ENCODE peak calls at places on chromosomes 11 and 22, in seven cellular contexts. One of them, this sample, is unnamed.

GRCh38 chr11:63915961-63916836 is 765 bp downstream of the RCOR2 start:
- DNase-seq in amniotic stem cell: no peak
- DNase-seq in cardiac fibroblast: no peak
- DNase-seq in T-helper 1 cell: no peak
- DNase-seq in left colon: peak
- DNase-seq in ureter: no peak
- DNase-seq in fibroblast of lung: no peak
- DNase-seq in this sample: peak

GRCh38 chr22:27876684-27877083 is 42.4 kb downstream of the PITPNB start:
- DNase-seq in amniotic stem cell: no peak
- DNase-seq in cardiac fibroblast: peak
- DNase-seq in T-helper 1 cell: no peak
- DNase-seq in left colon: no peak
- DNase-seq in ureter: no peak
- DNase-seq in fibroblast of lung: peak
- DNase-seq in this sample: peak

GRCh38 chr22:26660961-26661578 is 3.7 kb downstream of the MIAT start:
- DNase-seq in amniotic stem cell: no peak
- DNase-seq in cardiac fibroblast: peak
- DNase-seq in T-helper 1 cell: no peak
- DNase-seq in left colon: no peak
- DNase-seq in ureter: no peak
- DNase-seq in fibroblast of lung: peak
- DNase-seq in this sample: no peak

GRCh38 chr11:45100338-45100737 is 46.1 kb upstream of the PRDM11 start:
- DNase-seq in amniotic stem cell: no peak
- DNase-seq in cardiac fibroblast: peak
- DNase-seq in T-helper 1 cell: no peak
- DNase-seq in left colon: no peak
- DNase-seq in ureter: no peak
- DNase-seq in fibroblast of lung: peak
- DNase-seq in this sample: peak

GRCh38 chr11:130163346-130164220 is 4.0 kb downstream of the ST14 start:
- DNase-seq in amniotic stem cell: no peak
- DNase-seq in cardiac fibroblast: no peak
- DNase-seq in T-helper 1 cell: no peak
- DNase-seq in left colon: peak
- DNase-seq in ureter: no peak
- DNase-seq in fibroblast of lung: no peak
- DNase-seq in this sample: no peak

GRCh38 chr11:19658344-19658743 is 54.3 kb upstream of the NAV2 start:
- DNase-seq in amniotic stem cell: no peak
- DNase-seq in cardiac fibroblast: no peak
- DNase-seq in T-helper 1 cell: no peak
- DNase-seq in left colon: no peak
- DNase-seq in ureter: no peak
- DNase-seq in fibroblast of lung: no peak
- DNase-seq in this sample: no peak

GRCh38 chr11:28049338-28050216 is 58.4 kb downstream of the KIF18A start:
- DNase-seq in amniotic stem cell: no peak
- DNase-seq in cardiac fibroblast: peak
- DNase-seq in T-helper 1 cell: no peak
- DNase-seq in left colon: no peak
- DNase-seq in ureter: no peak
- DNase-seq in fibroblast of lung: peak
- DNase-seq in this sample: peak

GRCh38 chr11:129285387-129285786 is 90.3 kb upstream of the BARX2 start:
- DNase-seq in amniotic stem cell: no peak
- DNase-seq in cardiac fibroblast: no peak
- DNase-seq in T-helper 1 cell: no peak
- DNase-seq in left colon: no peak
- DNase-seq in ureter: no peak
- DNase-seq in fibroblast of lung: no peak
- DNase-seq in this sample: no peak

GRCh38 chr11:122115520-122116343 is at the start of gene BLID:
- DNase-seq in amniotic stem cell: peak
- DNase-seq in cardiac fibroblast: peak
- DNase-seq in T-helper 1 cell: no peak
- DNase-seq in left colon: no peak
- DNase-seq in ureter: no peak
- DNase-seq in fibroblast of lung: peak
- DNase-seq in this sample: no peak

GRCh38 chr11:70734379-70734778 is 336.1 kb downstream of the CTTN start:
- DNase-seq in amniotic stem cell: no peak
- DNase-seq in cardiac fibroblast: no peak
- DNase-seq in T-helper 1 cell: no peak
- DNase-seq in left colon: no peak
- DNase-seq in ureter: no peak
- DNase-seq in fibroblast of lung: no peak
- DNase-seq in this sample: no peak

GRCh38 chr22:49969751-49970527 is 9.4 kb downstream of the PIM3 start:
- DNase-seq in amniotic stem cell: no peak
- DNase-seq in cardiac fibroblast: no peak
- DNase-seq in T-helper 1 cell: no peak
- DNase-seq in left colon: peak
- DNase-seq in ureter: no peak
- DNase-seq in fibroblast of lung: no peak
- DNase-seq in this sample: no peak

GRCh38 chr11:77089004-77089545 is 13.6 kb upstream of the OMP start:
- DNase-seq in amniotic stem cell: no peak
- DNase-seq in cardiac fibroblast: no peak
- DNase-seq in T-helper 1 cell: no peak
- DNase-seq in left colon: peak
- DNase-seq in ureter: no peak
- DNase-seq in fibroblast of lung: no peak
- DNase-seq in this sample: no peak

GRCh38 chr11:27201454-27202302 is 161.1 kb downstream of the BBOX1 start:
- DNase-seq in amniotic stem cell: no peak
- DNase-seq in cardiac fibroblast: peak
- DNase-seq in T-helper 1 cell: no peak
- DNase-seq in left colon: peak
- DNase-seq in ureter: peak
- DNase-seq in fibroblast of lung: peak
- DNase-seq in this sample: peak

GRCh38 chr11:44269369-44270351 is 40.3 kb downstream of the ALX4 start:
- DNase-seq in amniotic stem cell: no peak
- DNase-seq in cardiac fibroblast: peak
- DNase-seq in T-helper 1 cell: no peak
- DNase-seq in left colon: no peak
- DNase-seq in ureter: no peak
- DNase-seq in fibroblast of lung: peak
- DNase-seq in this sample: no peak

GRCh38 chr11:57425565-57426438 is 1.1 kb downstream of the SLC43A3 start:
- DNase-seq in amniotic stem cell: no peak
- DNase-seq in cardiac fibroblast: peak
- DNase-seq in T-helper 1 cell: peak
- DNase-seq in left colon: peak
- DNase-seq in ureter: peak
- DNase-seq in fibroblast of lung: peak
- DNase-seq in this sample: no peak

GRCh38 chr11:92687724-92688123 is 281.7 kb upstream of the MTNR1B start:
- DNase-seq in amniotic stem cell: no peak
- DNase-seq in cardiac fibroblast: no peak
- DNase-seq in T-helper 1 cell: no peak
- DNase-seq in left colon: no peak
- DNase-seq in ureter: no peak
- DNase-seq in fibroblast of lung: no peak
- DNase-seq in this sample: no peak

GRCh38 chr22:23123804-23124254 is 18.0 kb downstream of the RSPH14 start:
- DNase-seq in amniotic stem cell: no peak
- DNase-seq in cardiac fibroblast: no peak
- DNase-seq in T-helper 1 cell: no peak
- DNase-seq in left colon: no peak
- DNase-seq in ureter: no peak
- DNase-seq in fibroblast of lung: no peak
- DNase-seq in this sample: no peak

GRCh38 chr11:118961591-118961990 is 5.5 kb downstream of the UPK2 start:
- DNase-seq in amniotic stem cell: no peak
- DNase-seq in cardiac fibroblast: no peak
- DNase-seq in T-helper 1 cell: no peak
- DNase-seq in left colon: no peak
- DNase-seq in ureter: no peak
- DNase-seq in fibroblast of lung: no peak
- DNase-seq in this sample: no peak

GRCh38 chr11:109303342-109303741 is 118.6 kb upstream of the C11orf87 start:
- DNase-seq in amniotic stem cell: no peak
- DNase-seq in cardiac fibroblast: no peak
- DNase-seq in T-helper 1 cell: no peak
- DNase-seq in left colon: no peak
- DNase-seq in ureter: no peak
- DNase-seq in fibroblast of lung: no peak
- DNase-seq in this sample: no peak

GRCh38 chr11:68390315-68390714 is 70.2 kb upstream of the PPP6R3 start:
- DNase-seq in amniotic stem cell: no peak
- DNase-seq in cardiac fibroblast: no peak
- DNase-seq in T-helper 1 cell: no peak
- DNase-seq in left colon: no peak
- DNase-seq in ureter: no peak
- DNase-seq in fibroblast of lung: no peak
- DNase-seq in this sample: no peak

GRCh38 chr11:36034572-36035331 is 90.9 kb downstream of the LDLRAD3 start:
- DNase-seq in amniotic stem cell: peak
- DNase-seq in cardiac fibroblast: peak
- DNase-seq in T-helper 1 cell: no peak
- DNase-seq in left colon: no peak
- DNase-seq in ureter: no peak
- DNase-seq in fibroblast of lung: peak
- DNase-seq in this sample: no peak

GRCh38 chr11:103870821-103871309 is 165.6 kb upstream of the DDI1 start:
- DNase-seq in amniotic stem cell: no peak
- DNase-seq in cardiac fibroblast: peak
- DNase-seq in T-helper 1 cell: no peak
- DNase-seq in left colon: no peak
- DNase-seq in ureter: no peak
- DNase-seq in fibroblast of lung: no peak
- DNase-seq in this sample: no peak

GRCh38 chr11:119755351-119756071 is 26.5 kb upstream of the NECTIN1 start:
- DNase-seq in amniotic stem cell: no peak
- DNase-seq in cardiac fibroblast: no peak
- DNase-seq in T-helper 1 cell: no peak
- DNase-seq in left colon: no peak
- DNase-seq in ureter: no peak
- DNase-seq in fibroblast of lung: no peak
- DNase-seq in this sample: peak

GRCh38 chr11:1197886-1198765 is 24.7 kb upstream of the MUC5B start:
- DNase-seq in amniotic stem cell: no peak
- DNase-seq in cardiac fibroblast: no peak
- DNase-seq in T-helper 1 cell: no peak
- DNase-seq in left colon: peak
- DNase-seq in ureter: no peak
- DNase-seq in fibroblast of lung: no peak
- DNase-seq in this sample: no peak

GRCh38 chr11:73866095-73866579 is 10.5 kb downstream of the COA4 start:
- DNase-seq in amniotic stem cell: no peak
- DNase-seq in cardiac fibroblast: peak
- DNase-seq in T-helper 1 cell: no peak
- DNase-seq in left colon: no peak
- DNase-seq in ureter: no peak
- DNase-seq in fibroblast of lung: peak
- DNase-seq in this sample: no peak

This sample was measured in A673.